ENCODE peak calls at places on chromosomes 5 and 9, in ten cellular contexts. P is fibroblast of the aortic adventitia; T is foreskin fibroblast; M is right atrium auricular region; O is fibroblast of mammary gland; Y is ovary; E is GM12878; H is CD4-positive, alpha-beta memory T cell; Q is psoas muscle; Z is SK-N-SH. V is an unnamed sample.

GRCh38 chr5:130109152-130109551 is 204.9 kb downstream of the CHSY3 start:
- DNase-seq in Q (no peak), P (peak), H (peak), O (peak), Z (peak), E (no peak), T (peak), Y (no peak), M (no peak), V (peak)

GRCh38 chr5:2805080-2805479 is 53.6 kb upstream of the IRX2 start:
- DNase-seq in Y (no peak), T (no peak), O (no peak), E (no peak), M (no peak), Q (no peak), P (no peak), Z (no peak), H (no peak), V (no peak)

GRCh38 chr9:36855443-36856315 is 178.4 kb downstream of the PAX5 start:
- DNase-seq in E (no peak), Z (peak), Y (no peak), M (no peak), Q (no peak), O (no peak), H (peak), P (no peak), T (no peak), V (no peak)

GRCh38 chr5:62386824-62387223 is 16.9 kb downstream of the DIMT1 start:
- DNase-seq in Y (no peak), E (no peak), Q (no peak), P (peak), M (no peak), Z (no peak), T (no peak), H (no peak), O (peak), V (no peak)

GRCh38 chr5:5331838-5332237 is 90.6 kb upstream of the ICE1 start:
- DNase-seq in M (no peak), P (no peak), H (no peak), Q (no peak), E (no peak), T (no peak), Z (no peak), O (no peak), Y (no peak), V (peak)

GRCh38 chr5:148687427-148687826 is 33.1 kb upstream of the HTR4 start:
- DNase-seq in Q (no peak), M (no peak), T (peak), E (no peak), H (no peak), O (peak), Y (no peak), Z (no peak), P (no peak), V (peak)

GRCh38 chr9:133677126-133678010 is 41.2 kb downstream of the DBH start:
- DNase-seq in E (no peak), H (peak), Y (no peak), Z (no peak), O (no peak), T (no peak), P (no peak), Q (no peak), M (no peak), V (no peak)

GRCh38 chr9:88197016-88197415 is 58.7 kb upstream of the SPATA31C2 start:
- DNase-seq in Y (peak), H (no peak), O (peak), P (peak), M (no peak), Z (no peak), E (no peak), T (peak), Q (no peak), V (peak)

GRCh38 chr5:149940941-149941644 is 3.5 kb downstream of the PDE6A start:
- DNase-seq in E (no peak), Y (no peak), P (no peak), H (no peak), O (no peak), T (no peak), Q (no peak), M (no peak), Z (no peak), V (no peak)

GRCh38 chr9:123795336-123795735 is 134.6 kb downstream of the DENND1A start:
- DNase-seq in O (no peak), Y (no peak), M (no peak), E (no peak), T (no peak), H (no peak), Q (no peak), P (no peak), Z (no peak), V (peak)

GRCh38 chr9:4774209-4774608 is 18.5 kb upstream of the RCL1 start:
- DNase-seq in T (peak), Z (no peak), O (peak), Y (peak), P (peak), H (no peak), Q (no peak), M (peak), E (no peak), V (no peak)

GRCh38 chr9:129606161-129607025 is 14.5 kb downstream of the C9orf50 start:
- DNase-seq in Q (no peak), P (no peak), Z (no peak), T (peak), O (no peak), H (no peak), M (no peak), Y (no peak), E (no peak), V (no peak)

GRCh38 chr5:107743357-107744000 is 72.7 kb upstream of the EFNA5 start:
- DNase-seq in Q (no peak), Z (no peak), P (peak), M (no peak), O (peak), Y (no peak), E (no peak), T (peak), H (no peak), V (peak)

GRCh38 chr5:146446861-146447733 is at the start of gene TCERG1:
- DNase-seq in E (peak), Z (peak), O (peak), M (peak), P (peak), T (peak), Q (peak), Y (peak), H (peak), V (peak)

GRCh38 chr5:107524111-107524510 is 146.6 kb downstream of the EFNA5 start:
- DNase-seq in O (no peak), Y (no peak), H (no peak), M (no peak), Z (no peak), E (no peak), T (no peak), P (no peak), Q (no peak), V (no peak)

GRCh38 chr9:125544988-125545651 is 161.9 kb downstream of the MAPKAP1 start:
- DNase-seq in E (no peak), M (no peak), Y (peak), Q (no peak), H (no peak), T (peak), Z (no peak), O (peak), P (peak), V (peak)

GRCh38 chr5:126139773-126140172 is 283.4 kb upstream of the GRAMD2B start:
- DNase-seq in O (peak), T (peak), E (no peak), P (no peak), Q (no peak), M (no peak), H (no peak), Z (no peak), Y (no peak), V (peak)

GRCh38 chr5:19902316-19902934 is 85.6 kb downstream of the CDH18 start:
- DNase-seq in H (no peak), E (no peak), P (peak), Q (no peak), Z (no peak), O (no peak), M (no peak), Y (no peak), T (no peak), V (no peak)

GRCh38 chr9:2742214-2742613 is 24.9 kb downstream of the KCNV2 start:
- DNase-seq in E (no peak), Q (no peak), H (no peak), M (no peak), O (no peak), Z (no peak), T (no peak), P (no peak), Y (no peak), V (no peak)

GRCh38 chr9:84317563-84317962 is 23.0 kb downstream of the SLC28A3 start:
- DNase-seq in Z (no peak), O (no peak), M (no peak), Y (no peak), E (no peak), T (no peak), P (no peak), Q (no peak), H (no peak), V (no peak)

GRCh38 chr5:125409496-125410351 is 663.3 kb upstream of the ZNF608 start:
- DNase-seq in P (no peak), O (peak), E (no peak), H (no peak), Y (no peak), M (no peak), T (peak), Z (no peak), Q (no peak), V (peak)

GRCh38 chr5:39648539-39649200 is 223.9 kb upstream of the DAB2 start:
- DNase-seq in O (peak), M (no peak), Z (no peak), T (peak), Y (no peak), H (no peak), E (no peak), P (peak), Q (no peak), V (peak)

GRCh38 chr9:112050544-112051475 is 124.3 kb downstream of the SUSD1 start:
- DNase-seq in H (no peak), P (peak), O (peak), E (no peak), Q (peak), Z (no peak), T (peak), Y (peak), M (peak), V (peak)

GRCh38 chr9:36144322-36145206 is 8.0 kb downstream of the GLIPR2 start:
- DNase-seq in M (no peak), H (peak), T (no peak), Z (no peak), O (no peak), P (no peak), E (no peak), Q (no peak), Y (no peak), V (no peak)

GRCh38 chr9:110599468-110599867 is 19.9 kb upstream of the SVEP1 start:
- DNase-seq in Y (no peak), O (no peak), E (no peak), P (no peak), T (peak), Q (no peak), H (no peak), M (no peak), Z (no peak), V (no peak)

GRCh38 chr9:134475051-134475790 is 149.0 kb downstream of the RXRA start:
- DNase-seq in M (peak), P (peak), Z (no peak), O (peak), Y (peak), T (peak), Q (peak), H (no peak), E (no peak), V (peak)

GRCh38 chr9:2496934-2497333 is 124.7 kb upstream of the VLDLR start:
- DNase-seq in O (no peak), P (peak), M (no peak), H (no peak), Q (no peak), Z (no peak), Y (no peak), E (no peak), T (no peak), V (no peak)

GRCh38 chr9:133773889-133774655 is 35.9 kb upstream of the SARDH start:
- DNase-seq in Y (no peak), H (no peak), O (no peak), P (no peak), Q (peak), M (no peak), T (no peak), Z (peak), E (no peak), V (peak)

GRCh38 chr5:142847898-142848790 is 78.0 kb downstream of the ARHGAP26 start:
- DNase-seq in E (no peak), O (no peak), M (no peak), Z (no peak), P (no peak), H (no peak), Y (no peak), Q (no peak), T (peak), V (peak)

GRCh38 chr5:139926797-139927503 is 116.1 kb downstream of the NRG2 start:
- DNase-seq in P (no peak), M (no peak), Z (no peak), E (no peak), Q (no peak), Y (no peak), H (no peak), O (no peak), T (no peak), V (no peak)

GRCh38 chr5:74239268-74239667 is 401.3 kb downstream of the ENC1 start:
- DNase-seq in H (no peak), P (no peak), Q (no peak), O (no peak), T (no peak), Z (no peak), M (no peak), Y (no peak), E (no peak), V (no peak)

GRCh38 chr9:134158753-134159392 is 5.5 kb downstream of the RNU6ATAC start:
- DNase-seq in O (no peak), P (no peak), H (no peak), Y (no peak), T (no peak), E (no peak), M (no peak), Z (no peak), Q (no peak), V (no peak)

GRCh38 chr5:60243713-60244112 is 350.2 kb upstream of the PDE4D start:
- DNase-seq in T (no peak), P (no peak), M (no peak), E (no peak), O (no peak), Q (no peak), Z (no peak), Y (no peak), H (no peak), V (no peak)

GRCh38 chr5:60248900-60249299 is 355.4 kb upstream of the PDE4D start:
- DNase-seq in M (no peak), E (peak), O (no peak), Y (no peak), P (no peak), T (no peak), H (no peak), Z (no peak), Q (peak), V (no peak)
- H3K4me3 ChIP-seq in M (no peak), E (no peak), O (no peak), Y (no peak), P (no peak), T (no peak), H (no peak), Z (no peak), Q (no peak), V (no peak)

GRCh38 chr9:18477121-18477705 is 3.3 kb downstream of the ADAMTSL1 start:
- DNase-seq in H (no peak), Y (no peak), Z (no peak), Q (no peak), M (no peak), E (no peak), O (no peak), T (no peak), P (peak), V (peak)
- H3K4me3 ChIP-seq in H (no peak), Y (no peak), Z (peak), Q (no peak), M (no peak), E (no peak), O (peak), T (peak), P (peak), V (peak)

GRCh38 chr5:151679421-151680155 is 7.1 kb downstream of the SPARC start:
- DNase-seq in M (no peak), Q (no peak), E (no peak), O (peak), T (peak), P (peak), H (no peak), Z (no peak), Y (no peak), V (no peak)
- H3K4me3 ChIP-seq in M (peak), Q (peak), E (no peak), O (peak), T (peak), P (peak), H (no peak), Z (peak), Y (no peak), V (no peak)

DNA sequence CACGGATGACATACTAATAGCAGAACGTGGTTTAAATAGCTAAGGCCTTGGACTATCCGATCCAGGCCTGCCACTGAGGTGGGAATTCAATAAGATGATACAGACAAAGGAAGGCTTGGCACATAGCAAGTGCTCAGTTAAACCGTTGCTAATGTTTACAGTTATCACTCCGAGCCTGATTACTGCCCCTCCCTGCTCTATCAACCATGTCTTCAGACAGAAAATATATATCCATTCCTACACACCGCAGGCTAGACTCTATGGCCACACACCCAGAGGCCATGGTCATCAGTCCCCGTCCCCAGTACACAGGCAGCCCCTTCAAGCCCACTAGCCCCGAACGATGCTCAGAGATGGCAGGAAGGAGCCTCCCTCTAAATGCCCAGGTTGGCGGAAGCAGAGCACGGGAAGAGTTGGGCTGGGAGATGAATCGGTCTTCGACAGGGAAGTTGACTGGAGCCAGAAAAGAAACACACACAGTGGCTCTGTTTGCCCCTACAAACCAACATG is 49.8 kb upstream of the STXBP1 start:
- DNase-seq in M (no peak), E (no peak), T (no peak), Z (no peak), Y (no peak), H (no peak), Q (no peak), O (no peak), P (no peak), V (no peak)
- H3K4me3 ChIP-seq in M (no peak), E (no peak), T (no peak), Z (no peak), Y (no peak), H (no peak), Q (no peak), O (no peak), P (peak), V (no peak)

GRCh38 chr9:97804059-97804365 is 49.0 kb upstream of the FOXE1 start:
- DNase-seq in M (peak), Y (no peak), P (no peak), T (no peak), O (no peak), H (no peak), Z (no peak), E (no peak), Q (no peak), V (no peak)
- H3K4me3 ChIP-seq in M (peak), Y (no peak), P (no peak), T (no peak), O (no peak), H (peak), Z (no peak), E (no peak), Q (peak), V (no peak)

DNA sequence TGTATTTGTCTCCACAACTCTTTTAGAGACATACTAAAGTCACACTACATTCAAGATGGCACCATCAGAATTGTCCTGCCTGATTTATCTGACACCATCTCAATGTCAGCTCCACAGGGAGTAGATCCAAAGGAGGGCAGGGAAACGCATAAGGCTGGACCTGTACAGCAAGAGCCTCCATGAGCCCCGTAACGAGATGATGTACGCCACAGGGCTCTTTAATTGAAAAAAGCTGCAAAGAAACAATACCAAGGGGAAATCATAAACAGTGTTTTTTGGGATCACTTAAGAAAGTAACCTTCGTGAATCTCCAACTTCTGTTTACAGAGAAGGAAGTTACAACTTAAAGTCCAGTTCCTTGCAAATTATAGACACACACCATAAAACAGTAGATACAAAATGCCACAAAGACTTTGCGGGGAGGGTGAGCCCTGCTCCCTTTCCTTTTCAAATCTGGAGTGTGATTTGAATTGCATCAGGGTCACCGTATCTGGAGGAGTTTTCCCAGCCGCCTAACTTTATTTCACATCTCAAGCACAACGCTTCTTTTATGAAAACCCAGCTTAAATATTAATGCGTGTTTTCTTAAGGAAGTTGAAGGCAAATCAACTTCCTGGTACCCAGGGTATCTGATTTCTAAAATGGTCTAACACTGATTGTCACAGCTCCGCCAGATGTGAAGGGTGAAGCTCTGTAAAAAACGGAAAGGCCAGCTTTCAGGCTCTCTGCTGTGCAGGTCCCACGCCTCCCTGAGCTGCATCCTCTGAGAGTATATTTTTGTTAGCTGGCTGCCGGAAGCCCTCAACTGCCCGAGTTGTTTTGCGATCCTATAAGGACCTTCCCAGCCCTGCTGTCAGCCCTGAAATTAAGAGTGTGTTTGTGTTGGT is 88.9 kb downstream of the EBF1 start:
- DNase-seq in T (peak), P (peak), Z (peak), M (no peak), E (peak), H (no peak), Y (no peak), O (peak), Q (no peak), V (peak)
- H3K4me3 ChIP-seq in T (peak), P (peak), Z (no peak), M (peak), E (peak), H (no peak), Y (peak), O (no peak), Q (peak), V (no peak)

GRCh38 chr5:104456122-104456521 is 893.5 kb upstream of the NUDT12 start:
- DNase-seq in Y (no peak), T (no peak), E (no peak), M (no peak), Z (no peak), P (no peak), Q (no peak), O (no peak), H (no peak), V (no peak)
- H3K4me3 ChIP-seq in Y (no peak), T (no peak), E (no peak), M (no peak), Z (no peak), P (no peak), Q (no peak), O (no peak), H (no peak), V (no peak)

DNA sequence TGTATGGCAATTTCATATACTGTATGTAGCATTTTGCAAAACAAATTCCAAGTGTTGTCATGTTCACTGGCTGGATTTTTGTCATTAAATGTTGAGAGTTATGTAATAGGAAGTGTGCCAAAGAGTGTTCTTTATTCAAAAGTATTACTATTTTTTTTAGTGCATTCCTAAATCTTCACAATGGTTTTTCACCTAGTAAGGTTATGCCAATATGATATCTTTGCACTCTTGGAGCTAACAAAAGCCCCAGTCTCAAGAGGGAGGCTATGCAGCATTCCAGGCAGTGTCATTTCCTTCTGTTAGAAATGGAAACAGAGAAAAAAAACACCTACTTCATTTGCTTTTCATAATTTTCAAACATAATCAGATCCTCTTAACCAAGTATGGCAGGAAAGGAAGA is 5.1 kb upstream of the SSBP2 start:
- DNase-seq in Z (no peak), P (peak), H (no peak), O (no peak), T (no peak), Q (no peak), Y (no peak), E (no peak), M (no peak), V (no peak)
- H3K4me3 ChIP-seq in Z (no peak), P (no peak), H (no peak), O (no peak), T (no peak), Q (no peak), Y (no peak), E (no peak), M (no peak), V (no peak)

V was measured in astrocyte of the spinal cord.